ENCODE peak calls at places on chromosomes 5 and 9, in eight cellular contexts. T is stomach, L is fibroblast of lung, V is HL-60, I is esophagus squamous epithelium, S is BE2C, J is GM23338, U is tibial artery. R is an unnamed sample.
A peak's percentile ranks its signal among the peaks of the same experiment; 100 is the strongest.

GRCh38 chr5:97250113-97250512 is 67.1 kb upstream of the RIOK2 start:
- DNase-seq in T (no peak), L (no peak), V (no peak), I (no peak), S (no peak), J (no peak), U (no peak), R (peak; percentile 80)

GRCh38 chr5:170551622-170552021 is 47.8 kb downstream of the KCNIP1 start:
- DNase-seq in T (no peak), L (peak; percentile 41), V (no peak), I (no peak), S (no peak), J (no peak), U (no peak), R (no peak)

GRCh38 chr5:157026789-157027424 is 32.0 kb downstream of the HAVCR1 start:
- DNase-seq in T (no peak), L (no peak), V (no peak), I (no peak), S (no peak), J (peak; percentile 87), U (no peak), R (peak; percentile 2)

GRCh38 chr9:111287127-111287526 is 42.9 kb downstream of the OR2K2 start:
- DNase-seq in T (no peak), L (peak; percentile 88), V (no peak), I (no peak), S (no peak), J (peak; percentile 37), U (no peak), R (no peak)

GRCh38 chr5:23523031-23523430 is 15.6 kb downstream of the PRDM9 start:
- DNase-seq in T (no peak), L (no peak), V (no peak), I (no peak), S (no peak), J (no peak), U (no peak), R (no peak)

GRCh38 chr5:44875661-44876250 is 67.0 kb downstream of the MRPS30 start:
- DNase-seq in T (no peak), L (peak; percentile 94), V (no peak), I (no peak), S (no peak), J (peak; percentile 7), U (no peak), R (no peak)

GRCh38 chr5:160434022-160434531 is 12.4 kb downstream of the PTTG1 start:
- DNase-seq in T (no peak), L (peak; percentile 64), V (no peak), I (no peak), S (peak; percentile 58), J (peak; percentile 46), U (no peak), R (no peak)

GRCh38 chr9:119968837-119969707 is 599.8 kb upstream of the BRINP1 start:
- DNase-seq in T (peak; percentile 79), L (peak; percentile 65), V (peak; percentile 18), I (no peak), S (peak; percentile 75), J (peak; percentile 90), U (peak; percentile 87), R (peak; percentile 49)

GRCh38 chr9:120532475-120532874 is 47.5 kb downstream of the CDK5RAP2 start:
- DNase-seq in T (peak; percentile 72), L (peak; percentile 53), V (no peak), I (no peak), S (no peak), J (no peak), U (peak; percentile 68), R (peak; percentile 94)

GRCh38 chr9:73093740-73094379 is 57.8 kb upstream of the ANXA1 start:
- DNase-seq in T (no peak), L (peak; percentile 8), V (no peak), I (no peak), S (no peak), J (no peak), U (no peak), R (peak; percentile 30)

GRCh38 chr5:41509399-41510175 is 814 bp downstream of the PLCXD3 start:
- DNase-seq in T (no peak), L (no peak), V (no peak), I (no peak), S (no peak), J (peak; percentile 41), U (no peak), R (no peak)

GRCh38 chr9:503881-504852 is 289.5 kb downstream of the DOCK8 start:
- DNase-seq in T (peak; percentile 87), L (peak; percentile 55), V (peak; percentile 41), I (no peak), S (peak; percentile 58), J (peak; percentile 84), U (peak; percentile 74), R (peak; percentile 85)

GRCh38 chr5:90408571-90409317 is 812 bp downstream of the CETN3 start:
- DNase-seq in T (no peak), L (no peak), V (no peak), I (no peak), S (no peak), J (peak; percentile 29), U (no peak), R (no peak)

GRCh38 chr9:136363606-136364368 is at the start of gene DNLZ:
- DNase-seq in T (peak; percentile 90), L (peak; percentile 68), V (peak; percentile 73), I (no peak), S (peak; percentile 91), J (peak; percentile 89), U (peak; percentile 89), R (peak; percentile 78)

GRCh38 chr5:128815201-128815600 is 150.1 kb upstream of the SLC27A6 start:
- DNase-seq in T (no peak), L (no peak), V (no peak), I (no peak), S (no peak), J (peak; percentile 78), U (no peak), R (no peak)

GRCh38 chr9:136119259-136120118 is 814 bp upstream of the TMEM250 start:
- DNase-seq in T (no peak), L (peak; percentile 47), V (peak; percentile 56), I (no peak), S (peak; percentile 72), J (peak; percentile 73), U (peak; percentile 76), R (peak; percentile 75)

GRCh38 chr9:114037249-114037648 is 40.9 kb downstream of the AMBP start:
- DNase-seq in T (no peak), L (no peak), V (no peak), I (no peak), S (no peak), J (no peak), U (no peak), R (no peak)
- H3K27me3 ChIP-seq in T (no peaks in the 10 kb centered on the region), L (no peaks in the 10 kb centered on the region), V (no peaks in the 10 kb centered on the region), I (no peaks in the 10 kb centered on the region), S (no peaks in the 10 kb centered on the region), J (no peaks in the 10 kb centered on the region), U (no peaks in the 10 kb centered on the region), R (no peaks in the 10 kb centered on the region)

GRCh38 chr9:77013932-77014596 is 5.4 kb upstream of the FOXB2 start:
- DNase-seq in T (no peak), L (no peak), V (no peak), I (no peak), S (no peak), J (peak; percentile 62), U (no peak), R (no peak)
- H3K27me3 ChIP-seq in T (peaks cover 87% of the 10 kb centered on the region), L (peaks cover 73% of the 10 kb centered on the region), V (peaks cover 81% of the 10 kb centered on the region), I (peaks cover 50% of the 10 kb centered on the region), S (peaks cover 86% of the 10 kb centered on the region), J (peaks cover 94% of the 10 kb centered on the region), U (peaks cover 17% of the 10 kb centered on the region), R (peaks cover 60% of the 10 kb centered on the region)

GRCh38 chr9:97864396-97864795 is 11.4 kb downstream of the FOXE1 start:
- DNase-seq in T (no peak), L (no peak), V (no peak), I (no peak), S (no peak), J (no peak), U (no peak), R (no peak)
- H3K27me3 ChIP-seq in T (peaks cover 27% of the 10 kb centered on the region), L (peaks cover 28% of the 10 kb centered on the region), V (peaks cover 8% of the 10 kb centered on the region), I (no peaks in the 10 kb centered on the region), S (peaks cover 36% of the 10 kb centered on the region), J (peaks cover 56% of the 10 kb centered on the region), U (no peaks in the 10 kb centered on the region), R (no peaks in the 10 kb centered on the region)

GRCh38 chr9:21961569-21961968 is 32.6 kb downstream of the CDKN2A start:
- DNase-seq in T (no peak), L (no peak), V (no peak), I (no peak), S (no peak), J (no peak), U (no peak), R (no peak)

GRCh38 chr9:21958833-21959232 is 35.4 kb downstream of the CDKN2A start:
- DNase-seq in T (no peak), L (no peak), V (no peak), I (no peak), S (no peak), J (no peak), U (no peak), R (no peak)
- H3K27me3 ChIP-seq in T (no peaks in the 10 kb centered on the region), L (no peaks in the 10 kb centered on the region), V (no peaks in the 10 kb centered on the region), I (no peaks in the 10 kb centered on the region), S (peaks cover 6% of the 10 kb centered on the region), J (peaks cover 27% of the 10 kb centered on the region), U (no peaks in the 10 kb centered on the region), R (peaks cover 2% of the 10 kb centered on the region)

GRCh38 chr5:555058-555623 is 30.9 kb upstream of the SLC9A3 start:
- DNase-seq in T (peak; percentile 37), L (no peak), V (no peak), I (no peak), S (peak; percentile 9), J (no peak), U (no peak), R (no peak)

GRCh38 chr5:554284-554988 is 30.2 kb upstream of the SLC9A3 start:
- DNase-seq in T (no peak), L (no peak), V (no peak), I (no peak), S (peak; percentile 2), J (no peak), U (no peak), R (no peak)

GRCh38 chr5:558871-559503 is 34.7 kb upstream of the SLC9A3 start:
- DNase-seq in T (no peak), L (no peak), V (no peak), I (no peak), S (no peak), J (no peak), U (no peak), R (no peak)

GRCh38 chr5:558326-558725 is 34.1 kb upstream of the SLC9A3 start:
- DNase-seq in T (no peak), L (no peak), V (no peak), I (no peak), S (peak; percentile 2), J (no peak), U (no peak), R (no peak)

DNA sequence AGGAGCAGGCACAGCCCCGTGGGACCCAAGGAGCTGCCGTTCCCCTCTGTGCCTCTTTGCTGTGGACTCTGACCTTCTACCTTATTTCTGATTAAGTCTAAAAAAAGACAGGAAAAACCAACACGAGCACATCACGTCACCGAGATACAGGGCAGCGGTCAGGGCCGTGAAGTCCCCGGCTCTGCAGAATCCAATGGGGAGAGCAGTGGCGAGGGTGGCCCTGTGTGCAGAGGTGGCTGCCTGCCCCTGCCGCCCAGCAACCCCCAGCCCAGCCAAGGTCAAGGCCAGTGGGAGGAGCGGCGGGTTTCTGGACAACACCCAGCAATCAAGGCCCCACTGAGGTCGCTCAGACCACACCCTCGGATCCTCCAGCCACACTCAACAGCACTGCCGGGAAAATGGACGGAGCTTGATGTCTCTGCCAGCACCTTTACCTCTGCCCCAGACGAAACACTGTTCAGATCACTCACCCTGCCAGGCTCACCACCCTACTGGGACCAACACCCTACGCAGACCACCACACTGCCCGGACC is 32.7 kb upstream of the SLC9A3 start:
- DNase-seq in T (peak; percentile 57), L (no peak), V (no peak), I (no peak), S (no peak), J (no peak), U (no peak), R (no peak)
- H3K27me3 ChIP-seq in T (peaks cover 7% of the 10 kb centered on the region), L (peaks cover 3% of the 10 kb centered on the region), V (no peaks in the 10 kb centered on the region), I (no peaks in the 10 kb centered on the region), S (peaks cover 17% of the 10 kb centered on the region), J (no peaks in the 10 kb centered on the region), U (no peaks in the 10 kb centered on the region), R (no peaks in the 10 kb centered on the region)

GRCh38 chr5:135287551-135287950 is 111.5 kb downstream of the MACROH2A1 start:
- DNase-seq in T (no peak), L (no peak), V (no peak), I (no peak), S (no peak), J (no peak), U (no peak), R (no peak)
- H3K27me3 ChIP-seq in T (no peaks in the 10 kb centered on the region), L (no peaks in the 10 kb centered on the region), V (no peaks in the 10 kb centered on the region), I (no peaks in the 10 kb centered on the region), S (no peaks in the 10 kb centered on the region), J (no peaks in the 10 kb centered on the region), U (no peaks in the 10 kb centered on the region), R (no peaks in the 10 kb centered on the region)

R was measured in small intestine.